ENCODE peak calls at places on chromosomes 13 and 19, in seven cellular contexts. H is nephron progenitor cell, K is activated T-helper 1 cell treated with Interleukin-2 at 50 U/mL for 16 hours, R is T-helper 22 cell, Z is hypothalamus, V is amniotic stem cell, I is iris pigment epithelial cell. L is an unnamed sample.

GRCh38 chr19:49475995-49476880 is 2.2 kb downstream of the FLT3LG start:
- DNase-seq in K (peak), V (no peak), Z (no peak), H (peak), I (peak), R (peak), L (peak)

GRCh38 chr19:15507068-15508034 is 974 bp upstream of the CYP4F22 start:
- DNase-seq in Z (no peak), K (no peak), H (no peak), V (no peak), R (no peak), I (no peak), L (no peak)

GRCh38 chr19:30420881-30421280 is 48.7 kb downstream of the ZNF536 start:
- DNase-seq in Z (no peak), V (no peak), K (no peak), R (no peak), H (no peak), I (no peak), L (no peak)

GRCh38 chr13:61339054-61339621 is 76.5 kb downstream of the PCDH20 start:
- DNase-seq in R (no peak), Z (no peak), H (no peak), K (no peak), I (no peak), V (no peak), L (no peak)

GRCh38 chr13:50941146-50941545 is 31.6 kb downstream of the RNASEH2B start:
- DNase-seq in K (no peak), R (no peak), I (no peak), V (no peak), H (no peak), Z (no peak), L (no peak)

GRCh38 chr13:108551674-108552073 is 77.7 kb upstream of the MYO16 start:
- DNase-seq in Z (no peak), R (no peak), H (no peak), I (peak), K (no peak), V (no peak), L (no peak)

GRCh38 chr13:84925443-84925842 is 873.8 kb downstream of the SLITRK6 start:
- DNase-seq in R (no peak), Z (no peak), H (no peak), I (peak), K (no peak), V (no peak), L (no peak)

GRCh38 chr19:17086129-17086528 is 10.6 kb downstream of the MYO9B start:
- DNase-seq in Z (peak), V (no peak), H (no peak), R (no peak), I (no peak), K (no peak), L (no peak)

GRCh38 chr19:5580116-5580515 is 12.4 kb upstream of the TINCR start:
- DNase-seq in K (no peak), I (no peak), Z (no peak), R (no peak), H (no peak), V (no peak), L (no peak)

GRCh38 chr13:113129921-113130750 is 7.5 kb downstream of the F10 start:
- DNase-seq in V (no peak), H (no peak), Z (no peak), R (no peak), K (no peak), I (no peak), L (no peak)

GRCh38 chr19:56617531-56617930 is 22.4 kb downstream of the ZNF71 start:
- DNase-seq in K (no peak), R (no peak), V (no peak), I (no peak), Z (no peak), H (no peak), L (no peak)

GRCh38 chr19:3557461-3558248 is at the start of gene MFSD12:
- DNase-seq in Z (peak), I (peak), H (peak), K (peak), V (peak), R (peak), L (peak)

GRCh38 chr19:18588611-18589379 is at the start of gene REX1BD:
- DNase-seq in Z (peak), R (peak), K (peak), I (peak), V (peak), H (peak), L (peak)

GRCh38 chr13:38743499-38743898 is 56.6 kb downstream of the FREM2 start:
- DNase-seq in H (no peak), I (no peak), R (no peak), V (no peak), Z (no peak), K (no peak), L (no peak)

L was measured in OCI-LY7.